ENCODE peak calls at places on chromosome 22, in five cellular contexts. M is NT2/D1, Z is GM12878, J is HEK293T, H is HepG2. G is an unnamed sample.
A peak's percentile ranks its signal among the peaks of the same experiment; 100 is the strongest.

GRCh38 chr22:46500201-46500600 is 37.2 kb downstream of the CELSR1 start:
- DNase-seq in M (peak; percentile 66), H (no peak), J (peak; percentile 53), Z (no peak), G (peak; percentile 54)

GRCh38 chr22:28855355-28856094 is 27.8 kb upstream of the ZNRF3 start:
- DNase-seq in H (peak; percentile 70), J (peak; percentile 83), M (peak; percentile 66), Z (peak; percentile 27), G (peak; percentile 66)

GRCh38 chr22:38482662-38483308 is 14.9 kb downstream of the KDELR3 start:
- DNase-seq in J (no peak), M (no peak), H (no peak), Z (no peak), G (no peak)

GRCh38 chr22:38308791-38309498 is 8.3 kb downstream of the CSNK1E start:
- DNase-seq in J (no peak), H (no peak), Z (no peak), M (no peak), G (no peak)

GRCh38 chr22:22855617-22856308 is 31.9 kb upstream of the IGLL5 start:
- DNase-seq in M (no peak), H (peak; percentile 12), Z (no peak), J (peak; percentile 67), G (peak; percentile 73)

GRCh38 chr22:30452861-30453260 is 19.0 kb downstream of the SEC14L3 start:
- DNase-seq in Z (no peak), H (no peak), M (no peak), J (no peak), G (no peak)

GRCh38 chr22:22712092-22712658 is 67.8 kb downstream of the GGTLC2 start:
- DNase-seq in M (no peak), Z (no peak), H (no peak), J (no peak), G (no peak)

GRCh38 chr22:40434745-40435144 is 64.4 kb downstream of the SGSM3 start:
- DNase-seq in M (no peak), H (no peak), J (no peak), Z (no peak), G (no peak)

GRCh38 chr22:45208993-45209838 is 31.5 kb downstream of the KIAA0930 start:
- DNase-seq in Z (no peak), H (no peak), J (peak; percentile 54), M (no peak), G (peak; percentile 43)

GRCh38 chr22:37999640-38000272 is 15.4 kb upstream of the SOX10 start:
- DNase-seq in M (no peak), H (no peak), Z (no peak), J (peak; percentile 57), G (no peak)

GRCh38 chr22:39825661-39826102 is 67.9 kb downstream of the ENTHD1 start:
- DNase-seq in H (no peak), J (no peak), Z (peak; percentile 66), M (no peak), G (no peak)

GRCh38 chr22:46149493-46149997 is 781 bp upstream of the PPARA start:
- DNase-seq in J (no peak), Z (no peak), M (no peak), H (no peak), G (peak; percentile 84)

GRCh38 chr22:46335201-46336118 is at the start of gene TRMU:
- DNase-seq in J (peak; percentile 94), Z (peak; percentile 56), H (peak; percentile 71), M (peak; percentile 70), G (peak; percentile 87)

GRCh38 chr22:26671317-26672059 is 14.1 kb downstream of the MIAT start:
- DNase-seq in Z (peak; percentile 73), H (no peak), M (no peak), J (no peak), G (no peak)

GRCh38 chr22:41261541-41262249 is 21.0 kb upstream of the CHADL start:
- DNase-seq in M (no peak), H (no peak), J (no peak), Z (no peak), G (no peak)

GRCh38 chr22:38219644-38220043 is 17.9 kb downstream of the MAFF start:
- DNase-seq in H (no peak), Z (no peak), M (no peak), J (no peak), G (peak; percentile 56)

GRCh38 chr22:30985561-30986208 is 16.6 kb downstream of the TUG1 start:
- DNase-seq in M (no peak), J (no peak), Z (no peak), H (peak; percentile 60), G (no peak)

GRCh38 chr22:26453195-26453594 is 24.1 kb downstream of the ASPHD2 start:
- DNase-seq in Z (no peak), H (no peak), J (no peak), M (no peak), G (no peak)

GRCh38 chr22:44600386-44600785 is 101.6 kb upstream of the PRR5 start:
- DNase-seq in M (no peak), J (no peak), Z (no peak), H (no peak), G (no peak)

GRCh38 chr22:40534379-40535188 is 101.9 kb downstream of the MRTFA start:
- DNase-seq in M (no peak), Z (peak; percentile 53), H (no peak), J (no peak), G (no peak)

GRCh38 chr22:25060522-25061071 is 108.1 kb downstream of the KIAA1671 start:
- DNase-seq in H (no peak), M (no peak), Z (no peak), J (no peak), G (no peak)

GRCh38 chr22:27487600-27488450 is 313.7 kb downstream of the MN1 start:
- DNase-seq in J (no peak), M (no peak), H (peak; percentile 33), Z (no peak), G (no peak)

GRCh38 chr22:28896611-28897010 is 13.2 kb downstream of the ZNRF3 start:
- DNase-seq in Z (no peak), J (no peak), H (no peak), M (no peak), G (no peak)

GRCh38 chr22:40595497-40596234 is 40.9 kb downstream of the MRTFA start:
- DNase-seq in M (no peak), H (no peak), Z (no peak), J (no peak), G (no peak)

GRCh38 chr22:27554841-27555456 is 246.6 kb downstream of the MN1 start:
- DNase-seq in J (no peak), H (no peak), M (no peak), Z (no peak), G (no peak)

GRCh38 chr22:38177926-38178604 is 3.6 kb downstream of the PLA2G6 start:
- DNase-seq in Z (no peak), H (peak; percentile 94), M (no peak), J (peak; percentile 39), G (no peak)

GRCh38 chr22:28884754-28885375 is 1.5 kb downstream of the ZNRF3 start:
- DNase-seq in H (no peak), M (no peak), J (no peak), Z (no peak), G (no peak)

GRCh38 chr22:27399161-27399560 is 402.4 kb downstream of the MN1 start:
- DNase-seq in H (no peak), J (no peak), Z (no peak), M (no peak), G (no peak)

GRCh38 chr22:44814266-44815098 is 62.1 kb downstream of the ARHGAP8 start:
- DNase-seq in H (no peak), Z (no peak), J (no peak), M (no peak), G (no peak)

GRCh38 chr22:38704568-38705234 is 1.0 kb upstream of the GTPBP1 start:
- DNase-seq in Z (no peak), J (no peak), M (no peak), H (peak; percentile 44), G (no peak)

GRCh38 chr22:30217698-30218565 is 28.6 kb downstream of the LIF start:
- DNase-seq in H (no peak), J (no peak), Z (no peak), M (no peak), G (no peak)

GRCh38 chr22:24118689-24119384 is 62.5 kb upstream of the SUSD2 start:
- DNase-seq in J (no peak), Z (no peak), H (no peak), M (no peak), G (no peak)

GRCh38 chr22:40421082-40421350 is 50.6 kb downstream of the SGSM3 start:
- DNase-seq in M (no peak), H (no peak), J (no peak), Z (no peak), G (no peak)

GRCh38 chr22:23638611-23639010 is 6.5 kb upstream of the DRICH1 start:
- DNase-seq in M (no peak), H (no peak), Z (no peak), J (no peak), G (no peak)

GRCh38 chr22:39724390-39724789 is 153.8 kb downstream of the CACNA1I start:
- DNase-seq in H (no peak), Z (no peak), M (no peak), J (no peak), G (no peak)

GRCh38 chr22:29811377-29811776 is 26.7 kb downstream of the ASCC2 start:
- DNase-seq in H (peak; percentile 25), J (no peak), M (no peak), Z (no peak), G (no peak)

GRCh38 chr22:31098633-31099110 is 8.7 kb downstream of the SELENOM start:
- DNase-seq in H (no peak), Z (no peak), J (no peak), M (no peak), G (peak; percentile 88)

DNA sequence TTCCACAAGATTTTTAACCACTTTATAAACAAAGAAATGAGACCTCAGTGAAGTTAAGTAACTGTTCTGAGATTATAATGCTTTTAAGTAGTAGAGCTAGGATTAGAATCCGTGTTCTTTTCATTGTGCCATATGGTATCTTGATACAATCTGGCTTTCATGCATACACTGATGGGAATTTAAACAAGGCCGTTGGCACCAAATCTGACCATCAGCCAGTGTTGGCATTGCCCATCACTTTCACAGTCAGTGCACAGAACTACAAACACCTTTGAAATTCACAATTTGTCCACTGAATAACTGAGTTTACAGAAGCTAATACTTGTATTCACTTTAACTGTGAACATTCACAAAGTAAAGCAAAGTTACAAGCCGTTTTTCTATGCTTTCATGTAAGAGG is 1228.0 kb downstream of the TBC1D22A start:
- DNase-seq in Z (no peak), M (no peak), J (no peak), H (no peak), G (no peak)
- TF ChIP-seq SUZ12 in Z (no peak), M (no peak), J (no peak), H (no peak), G (no peak)

DNA sequence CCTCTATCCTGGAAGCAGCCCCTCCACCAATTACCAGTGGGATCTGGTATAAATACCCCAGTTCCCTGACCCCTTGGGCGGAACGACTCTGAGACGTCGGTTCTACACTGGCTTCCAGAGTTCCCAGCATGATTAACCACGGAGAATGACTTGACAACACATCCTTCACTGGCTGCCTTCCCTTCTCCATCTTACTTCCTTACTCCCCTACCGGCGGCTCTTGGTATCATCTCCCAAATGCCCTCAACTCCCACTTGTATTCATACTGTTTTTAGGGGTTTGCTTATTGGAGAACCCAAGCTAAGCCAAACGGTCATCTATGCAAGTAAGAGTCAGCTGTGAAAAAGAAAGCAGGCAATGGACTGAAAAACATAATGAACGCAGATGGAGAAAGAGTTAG is 56.1 kb downstream of the APOL3 start:
- DNase-seq in Z (no peak), M (no peak), H (no peak), J (no peak), G (peak; percentile 57)
- TF ChIP-seq SUZ12 in Z (no peak), M (no peak), H (no peak), J (no peak), G (no peak)

GRCh38 chr22:19816372-19817119 is 38.1 kb downstream of the GNB1L start:
- DNase-seq in J (no peak), Z (no peak), M (no peak), H (no peak), G (peak; percentile 37)
- TF ChIP-seq SUZ12 in J (no peak), Z (no peak), M (no peak), H (no peak), G (no peak)

GRCh38 chr22:19766506-19767426 is 6.2 kb downstream of the TBX1 start:
- DNase-seq in M (no peak), J (no peak), H (no peak), Z (no peak), G (no peak)
- TF ChIP-seq SUZ12 in M (no peak), J (no peak), H (no peak), Z (peak; percentile 64), G (peak; percentile 95)